ENCODE peak calls at places on chromosomes 13 and 19, in nine cellular contexts. S, N, A, H, G, X, V, O and K are unnamed samples.

GRCh38 chr13:84896128-84896527 is 903.1 kb downstream of the SLITRK6 start:
- DNase-seq in V (peak), S (no peak), O (no peak), X (no peak), N (peak), G (peak), A (peak), H (peak), K (peak)

GRCh38 chr19:3061214-3062161 is 807 bp downstream of the TLE5 start:
- DNase-seq in G (no peak), H (peak), X (no peak), V (peak), S (peak), O (peak), N (peak), A (no peak), K (no peak)

GRCh38 chr19:27796540-27796939 is 1416.4 kb downstream of the UQCRFS1 start:
- DNase-seq in O (no peak), A (no peak), X (no peak), G (no peak), S (no peak), N (no peak), H (no peak), V (no peak), K (no peak)

GRCh38 chr19:42313096-42313839 is at the start of gene TMEM145:
- DNase-seq in A (peak), O (no peak), H (peak), V (no peak), S (peak), G (no peak), X (no peak), N (peak), K (no peak)

GRCh38 chr13:73223372-73223781 is 164.6 kb downstream of the KLF5 start:
- DNase-seq in S (no peak), N (no peak), G (no peak), A (peak), V (no peak), X (no peak), O (no peak), H (no peak), K (peak)

GRCh38 chr19:12872255-12872654 is 9.0 kb downstream of the DNASE2 start:
- DNase-seq in V (no peak), O (no peak), A (no peak), H (no peak), X (no peak), G (no peak), N (no peak), S (no peak), K (no peak)

GRCh38 chr19:34960103-34960805 is 3.8 kb downstream of the ZNF792 start:
- DNase-seq in O (no peak), G (peak), X (no peak), N (no peak), V (no peak), H (no peak), A (no peak), S (no peak), K (no peak)

GRCh38 chr13:21689097-21689496 is 18.2 kb downstream of the FGF9 start:
- DNase-seq in N (no peak), X (no peak), S (no peak), H (no peak), A (no peak), V (no peak), G (no peak), O (no peak), K (no peak)

DNA sequence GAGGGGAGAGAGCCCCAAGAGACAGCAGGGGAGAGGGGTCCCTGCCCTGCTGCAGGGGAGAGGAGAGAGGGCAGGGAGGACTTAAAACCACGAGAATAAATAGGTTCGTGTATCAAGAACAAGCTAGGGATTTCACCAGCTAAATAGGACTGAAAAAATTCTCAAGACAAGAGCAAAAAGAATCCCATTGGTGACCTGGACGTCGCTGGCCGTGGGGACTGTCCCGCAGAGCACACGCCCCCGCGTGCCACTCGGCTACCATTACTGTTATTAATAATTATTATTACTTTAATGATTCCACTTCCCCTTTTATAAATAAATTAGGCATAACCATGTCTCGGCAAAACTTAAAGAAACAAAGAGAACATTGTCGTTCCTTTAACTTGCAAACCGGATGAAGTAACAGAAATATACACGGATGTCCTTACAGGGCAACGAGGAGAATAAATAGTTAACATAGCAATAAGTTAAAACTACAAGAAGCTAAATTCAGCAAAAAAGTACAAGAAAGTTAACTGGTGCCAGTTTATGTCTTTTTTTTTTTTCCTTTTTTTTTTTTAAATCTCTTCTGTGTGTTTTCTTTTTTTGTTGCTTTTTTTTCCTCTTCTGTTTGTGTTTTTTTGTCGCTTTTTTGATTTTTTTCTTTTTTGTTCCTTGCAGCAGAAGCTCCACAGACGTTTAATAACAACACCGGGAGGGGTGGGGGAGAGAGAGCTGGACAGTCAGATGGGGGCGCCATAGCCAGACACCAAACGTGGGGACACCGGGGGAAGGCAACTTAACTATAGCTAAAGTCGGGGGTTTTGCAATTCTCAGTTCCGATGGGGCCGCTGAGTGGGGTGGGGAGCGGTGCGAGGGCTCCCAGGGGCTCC is 16.7 kb downstream of the PRKCSH start:
- DNase-seq in G (no peak), H (peak), S (no peak), X (no peak), A (peak), V (no peak), N (no peak), O (no peak), K (no peak)
- H3K4me3 ChIP-seq in G (no peak), H (no peak), S (no peak), X (no peak), A (no peak), V (no peak), N (no peak), O (no peak), K (peak)

GRCh38 chr13:44141725-44142539 is 231.7 kb upstream of the SERP2 start:
- DNase-seq in V (peak), A (peak), O (peak), X (peak), G (peak), N (peak), H (peak), S (peak), K (peak)
- TF ChIP-seq CTCF in V (no peak), A (no peak), O (no peak), X (no peak), G (no peak), N (peak), H (no peak), S (no peak), K (no peak)

GRCh38 chr13:30907167-30907761 is 1.2 kb downstream of the MEDAG start:
- DNase-seq in X (no peak), G (no peak), H (peak), V (no peak), A (no peak), N (no peak), S (no peak), O (no peak), K (no peak)

GRCh38 chr13:30904043-30904442 is 2.0 kb upstream of the MEDAG start:
- DNase-seq in V (no peak), N (no peak), A (no peak), O (no peak), G (no peak), X (no peak), S (no peak), H (no peak), K (no peak)

GRCh38 chr13:30908416-30908980 is 2.4 kb downstream of the MEDAG start:
- DNase-seq in N (no peak), G (no peak), H (peak), A (no peak), O (peak), S (no peak), X (no peak), V (no peak), K (no peak)

GRCh38 chr13:30905932-30906383 is at the start of gene MEDAG:
- DNase-seq in G (no peak), A (no peak), S (peak), X (peak), V (peak), N (peak), O (peak), H (no peak), K (no peak)

DNA sequence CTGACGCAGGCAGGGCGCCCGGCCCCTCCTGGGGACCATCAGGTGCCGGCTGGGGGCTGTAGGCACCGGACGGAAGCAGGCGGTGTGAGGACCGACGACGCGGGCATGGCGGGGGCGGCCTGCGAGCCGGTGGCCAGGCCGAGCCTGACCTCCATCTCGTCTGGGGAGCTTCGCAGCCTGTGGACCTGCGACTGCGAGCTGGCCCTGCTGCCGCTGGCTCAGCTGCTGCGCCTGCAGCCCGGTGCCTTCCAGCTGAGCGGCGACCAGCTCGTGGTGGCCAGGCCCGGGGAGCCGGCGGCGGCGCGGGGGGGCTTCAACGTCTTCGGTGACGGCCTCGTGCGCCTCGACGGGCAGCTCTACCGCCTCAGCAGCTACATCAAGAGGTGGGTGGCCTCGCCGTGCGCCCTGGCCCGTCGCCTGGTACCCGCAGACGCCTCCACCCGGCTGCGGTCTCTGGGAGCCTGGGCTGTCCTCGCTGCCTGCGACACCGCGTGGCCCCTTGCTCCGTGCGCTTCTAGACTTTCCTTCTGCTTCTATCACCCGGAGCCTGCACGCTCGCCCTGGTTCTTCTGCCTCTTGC is 430 bp downstream of the MEDAG start:
- DNase-seq in V (no peak), O (peak), H (no peak), X (no peak), A (peak), S (no peak), N (no peak), G (no peak), K (no peak)
- H3K4me3 ChIP-seq in V (no peak), O (peak), H (no peak), X (peak), A (no peak), S (peak), N (peak), G (peak), K (no peak)

DNA sequence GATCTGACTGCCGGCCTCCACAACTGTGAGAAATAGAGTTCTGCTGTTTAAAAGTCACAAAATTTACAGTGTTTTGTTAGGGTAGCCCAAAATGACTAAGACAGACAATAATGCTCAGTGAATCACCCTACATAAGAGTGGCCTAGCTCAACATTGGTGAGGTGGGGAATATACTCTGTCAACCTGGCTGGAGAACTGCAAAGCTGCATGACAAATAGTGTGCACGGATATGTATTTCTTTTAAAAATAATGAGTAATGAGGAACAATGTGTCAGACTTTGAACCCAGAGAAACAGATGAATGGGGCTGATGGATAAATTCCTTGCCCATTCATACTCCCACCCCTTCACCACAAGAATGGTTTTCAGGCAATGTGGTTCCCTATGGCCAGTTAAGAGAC is 372.4 kb downstream of the SUCLA2 start:
- DNase-seq in N (no peak), G (no peak), A (no peak), H (no peak), S (no peak), V (no peak), X (no peak), O (no peak), K (no peak)
- TF ChIP-seq CTCF in N (no peak), G (no peak), A (no peak), H (no peak), S (no peak), V (no peak), X (no peak), O (no peak), K (no peak)